ENCODE peak calls at places on chromosomes 13 and 19, in five cellular contexts. P is stromal cell of bone marrow; L is RCC 7860; V is fibroblast of lung; Z is activated T-helper 1 cell treated with anti-CD3 and anti-CD28 coated beads, Interleukin-2, amount 50 U/mL, for 16 hours. H is an unnamed sample.
A peak's percentile ranks its signal among the peaks of the same experiment; 100 is the strongest.

GRCh38 chr19:3404324-3405260 is 38.2 kb downstream of the NFIC start:
- DNase-seq in P (peak; percentile 85), L (no peak), V (peak; percentile 94), Z (no peak), H (no peak)

GRCh38 chr19:6181119-6181518 is 45.7 kb downstream of the ACSBG2 start:
- DNase-seq in P (no peak), L (no peak), V (no peak), Z (no peak), H (no peak)

GRCh38 chr19:10985502-10985901 is 24.7 kb downstream of the SMARCA4 start:
- DNase-seq in P (no peak), L (no peak), V (no peak), Z (no peak), H (no peak)

GRCh38 chr13:66462187-66462586 is 767.9 kb downstream of the PCDH9 start:
- DNase-seq in P (no peak), L (no peak), V (no peak), Z (no peak), H (no peak)

GRCh38 chr13:103656329-103656728 is 590.1 kb upstream of the SLC10A2 start:
- DNase-seq in P (no peak), L (no peak), V (no peak), Z (no peak), H (no peak)

GRCh38 chr19:7632340-7633203 is 947 bp downstream of the PCP2 start:
- DNase-seq in P (no peak), L (no peak), V (no peak), Z (no peak), H (no peak)

GRCh38 chr19:13094771-13095392 is 7.8 kb downstream of the LYL1 start:
- DNase-seq in P (no peak), L (no peak), V (no peak), Z (no peak), H (no peak)

GRCh38 chr13:33129886-33130285 is 113.7 kb downstream of the KL start:
- DNase-seq in P (no peak), L (no peak), V (no peak), Z (no peak), H (no peak)

GRCh38 chr13:98641075-98641474 is 64.2 kb upstream of the STK24 start:
- DNase-seq in P (no peak), L (no peak), V (no peak), Z (no peak), H (no peak)

GRCh38 chr19:29535432-29535831 is 9.6 kb downstream of the VSTM2B start:
- DNase-seq in P (no peak), L (no peak), V (no peak), Z (no peak), H (no peak)

H was measured in caudate nucleus.